ENCODE peak calls at places on chromosomes 13 and 19, in four cellular contexts. One of them, this sample, is unnamed.

GRCh38 chr13:94169783-94170513 is 309.5 kb downstream of the DCT start:
- DNase-seq in adrenal gland: no peak
- DNase-seq in AML-193: no peak
- DNase-seq in NCI-H1105: no peak
- DNase-seq in this sample: no peak

GRCh38 chr19:39542198-39542597 is 2.2 kb upstream of the EID2 start:
- DNase-seq in NCI-H1105: no peak
- DNase-seq in adrenal gland: no peak
- DNase-seq in AML-193: no peak
- DNase-seq in this sample: peak; percentile 28

GRCh38 chr13:109402976-109403375 is 383.4 kb downstream of the IRS2 start:
- DNase-seq in adrenal gland: no peak
- DNase-seq in AML-193: peak; percentile 94
- DNase-seq in NCI-H1105: no peak
- DNase-seq in this sample: no peak

GRCh38 chr13:30108913-30109237 is 198.5 kb downstream of the KATNAL1 start:
- DNase-seq in NCI-H1105: peak; percentile 82
- DNase-seq in AML-193: no peak
- DNase-seq in adrenal gland: no peak
- DNase-seq in this sample: no peak

GRCh38 chr19:21532904-21533303 is 27.5 kb downstream of the ZNF429 start:
- DNase-seq in NCI-H1105: no peak
- DNase-seq in AML-193: no peak
- DNase-seq in adrenal gland: no peak
- DNase-seq in this sample: no peak

GRCh38 chr19:46515879-46516350 is 20.2 kb upstream of the PNMA8B start:
- DNase-seq in AML-193: peak; percentile 41
- DNase-seq in NCI-H1105: no peak
- DNase-seq in adrenal gland: peak; percentile 26
- DNase-seq in this sample: peak; percentile 71

GRCh38 chr19:11204943-11205349 is 7.6 kb upstream of the KANK2 start:
- DNase-seq in adrenal gland: peak; percentile 82
- DNase-seq in NCI-H1105: no peak
- DNase-seq in AML-193: peak; percentile 91
- DNase-seq in this sample: no peak

GRCh38 chr13:36819811-36820140 is 754 bp downstream of the RFXAP start:
- DNase-seq in adrenal gland: no peak
- DNase-seq in AML-193: peak; percentile 23
- DNase-seq in NCI-H1105: no peak
- DNase-seq in this sample: peak; percentile 51

GRCh38 chr19:33862991-33863390 is 66.3 kb downstream of the KCTD15 start:
- DNase-seq in AML-193: no peak
- DNase-seq in NCI-H1105: no peak
- DNase-seq in adrenal gland: no peak
- DNase-seq in this sample: no peak

GRCh38 chr13:53151692-53152421 is 123.2 kb downstream of the OLFM4 start:
- DNase-seq in NCI-H1105: peak; percentile 41
- DNase-seq in adrenal gland: no peak
- DNase-seq in AML-193: peak; percentile 53
- DNase-seq in this sample: peak; percentile 72

GRCh38 chr19:17021793-17022590 is 4.6 kb downstream of the CPAMD8 start:
- DNase-seq in adrenal gland: no peak
- DNase-seq in NCI-H1105: no peak
- DNase-seq in AML-193: peak; percentile 82
- DNase-seq in this sample: peak; percentile 59

GRCh38 chr19:15124572-15125231 is 17.5 kb downstream of the SYDE1 start:
- DNase-seq in NCI-H1105: no peak
- DNase-seq in adrenal gland: peak; percentile 35
- DNase-seq in AML-193: no peak
- DNase-seq in this sample: no peak

GRCh38 chr19:28063702-28064101 is 1149.2 kb downstream of the UQCRFS1 start:
- DNase-seq in adrenal gland: no peak
- DNase-seq in AML-193: no peak
- DNase-seq in NCI-H1105: no peak
- DNase-seq in this sample: no peak

GRCh38 chr19:33284756-33285155 is 17.6 kb downstream of the CEBPA start:
- DNase-seq in NCI-H1105: no peak
- DNase-seq in AML-193: no peak
- DNase-seq in adrenal gland: no peak
- DNase-seq in this sample: no peak

GRCh38 chr19:41303941-41304340 is 6.0 kb upstream of the CCDC97 start:
- DNase-seq in NCI-H1105: no peak
- DNase-seq in adrenal gland: no peak
- DNase-seq in AML-193: no peak
- DNase-seq in this sample: no peak

GRCh38 chr13:46062190-46062589 is 9.6 kb upstream of the ZC3H13 start:
- DNase-seq in adrenal gland: peak; percentile 30
- DNase-seq in NCI-H1105: no peak
- DNase-seq in AML-193: no peak
- DNase-seq in this sample: no peak

GRCh38 chr19:39350156-39350555 is 7.9 kb downstream of the SAMD4B start:
- DNase-seq in AML-193: no peak
- DNase-seq in NCI-H1105: no peak
- DNase-seq in adrenal gland: no peak
- DNase-seq in this sample: no peak

GRCh38 chr19:7199613-7200533 is 94.3 kb downstream of the INSR start:
- DNase-seq in adrenal gland: peak; percentile 43
- DNase-seq in NCI-H1105: no peak
- DNase-seq in AML-193: no peak
- DNase-seq in this sample: peak; percentile 39

GRCh38 chr19:48445256-48445605 is 552 bp upstream of the GRWD1 start:
- DNase-seq in NCI-H1105: peak; percentile 70
- DNase-seq in adrenal gland: peak; percentile 46
- DNase-seq in AML-193: peak; percentile 91
- DNase-seq in this sample: no peak

GRCh38 chr19:409515-410242 is 732 bp upstream of the C2CD4C start:
- DNase-seq in adrenal gland: no peak
- DNase-seq in NCI-H1105: peak; percentile 29
- DNase-seq in AML-193: no peak
- DNase-seq in this sample: peak; percentile 21

GRCh38 chr19:4650159-4650558 is 10.8 kb downstream of the TNFAIP8L1 start:
- DNase-seq in NCI-H1105: no peak
- DNase-seq in AML-193: no peak
- DNase-seq in adrenal gland: no peak
- DNase-seq in this sample: no peak

GRCh38 chr13:91399189-91400093 is 1.0 kb downstream of the GPC5 start:
- DNase-seq in adrenal gland: no peak
- DNase-seq in NCI-H1105: no peak
- DNase-seq in AML-193: no peak
- DNase-seq in this sample: no peak

GRCh38 chr13:64591981-64592380 is 2638.2 kb downstream of the PCDH9 start:
- DNase-seq in NCI-H1105: no peak
- DNase-seq in adrenal gland: no peak
- DNase-seq in AML-193: no peak
- DNase-seq in this sample: no peak

GRCh38 chr19:16581971-16582343 is 9.7 kb upstream of the SLC35E1 start:
- DNase-seq in NCI-H1105: no peak
- DNase-seq in AML-193: no peak
- DNase-seq in adrenal gland: peak; percentile 88
- DNase-seq in this sample: no peak

GRCh38 chr13:33328691-33329090 is 43.1 kb upstream of the STARD13 start:
- DNase-seq in adrenal gland: no peak
- DNase-seq in NCI-H1105: no peak
- DNase-seq in AML-193: no peak
- DNase-seq in this sample: no peak

GRCh38 chr13:65265988-65266387 is 1964.1 kb downstream of the PCDH9 start:
- DNase-seq in NCI-H1105: no peak
- DNase-seq in adrenal gland: no peak
- DNase-seq in AML-193: no peak
- DNase-seq in this sample: no peak

GRCh38 chr19:47230122-47230920 is 678 bp downstream of the BBC3 start:
- DNase-seq in NCI-H1105: no peak
- DNase-seq in adrenal gland: peak; percentile 61
- DNase-seq in AML-193: peak; percentile 9
- DNase-seq in this sample: peak; percentile 75

GRCh38 chr19:18329035-18329376 is 6.1 kb upstream of the LSM4 start:
- DNase-seq in NCI-H1105: no peak
- DNase-seq in adrenal gland: no peak
- DNase-seq in AML-193: no peak
- DNase-seq in this sample: no peak

GRCh38 chr19:295687-296370 is 4.6 kb upstream of the PLPP2 start:
- DNase-seq in adrenal gland: peak; percentile 62
- DNase-seq in NCI-H1105: no peak
- DNase-seq in AML-193: no peak
- DNase-seq in this sample: no peak

GRCh38 chr13:97539651-97540230 is 105.8 kb downstream of the RAP2A start:
- DNase-seq in NCI-H1105: no peak
- DNase-seq in adrenal gland: no peak
- DNase-seq in AML-193: no peak
- DNase-seq in this sample: no peak

GRCh38 chr13:51234676-51235075 is 12.5 kb downstream of the FAM124A start:
- DNase-seq in AML-193: no peak
- DNase-seq in NCI-H1105: no peak
- DNase-seq in adrenal gland: no peak
- DNase-seq in this sample: no peak

GRCh38 chr13:75760182-75760981 is 124.3 kb downstream of the LMO7 start:
- DNase-seq in adrenal gland: no peak
- DNase-seq in AML-193: no peak
- DNase-seq in NCI-H1105: no peak
- DNase-seq in this sample: no peak

GRCh38 chr19:2274937-2275535 is 6.9 kb downstream of the PEAK3 start:
- DNase-seq in adrenal gland: peak; percentile 84
- DNase-seq in AML-193: peak; percentile 74
- DNase-seq in NCI-H1105: peak; percentile 31
- DNase-seq in this sample: peak; percentile 86

GRCh38 chr13:76992548-76993001 is 694 bp downstream of the CLN5 start:
- DNase-seq in AML-193: no peak
- DNase-seq in adrenal gland: peak; percentile 44
- DNase-seq in NCI-H1105: no peak
- DNase-seq in this sample: no peak

This sample was measured in KBM-7.